ENCODE peak calls at places on chromosomes 4 and X, in four cellular contexts. One of them, this sample, is unnamed.

GRCh38 chrX:153866302-153867019 is 19.5 kb downstream of the L1CAM start:
- DNase-seq in GM12878: no peak
- DNase-seq in HepG2: no peak
- DNase-seq in A549: no peak
- DNase-seq in this sample: no peak

GRCh38 chr4:94271248-94271647 is 63.6 kb downstream of the SMARCAD1 start:
- DNase-seq in GM12878: no peak
- DNase-seq in HepG2: no peak
- DNase-seq in A549: no peak
- DNase-seq in this sample: no peak

GRCh38 chrX:77788050-77788449 is 2.0 kb upstream of the ATRX start:
- DNase-seq in GM12878: no peak
- DNase-seq in A549: peak; percentile 88
- DNase-seq in HepG2: peak; percentile 86
- DNase-seq in this sample: no peak

GRCh38 chr4:84583871-84584373 is 995 bp downstream of the CDS1 start:
- DNase-seq in HepG2: no peak
- DNase-seq in A549: no peak
- DNase-seq in GM12878: no peak
- DNase-seq in this sample: no peak

GRCh38 chr4:158016511-158016910 is 156.3 kb downstream of the GASK1B start:
- DNase-seq in GM12878: no peak
- DNase-seq in A549: no peak
- DNase-seq in HepG2: no peak
- DNase-seq in this sample: no peak

GRCh38 chr4:151092488-151092887 is 6.9 kb upstream of the RPS3A start:
- DNase-seq in GM12878: no peak
- DNase-seq in A549: no peak
- DNase-seq in HepG2: no peak
- DNase-seq in this sample: no peak

GRCh38 chr4:67332627-67333026 is 212.7 kb downstream of the CENPC start:
- DNase-seq in HepG2: peak; percentile 16
- DNase-seq in GM12878: no peak
- DNase-seq in A549: peak; percentile 20
- DNase-seq in this sample: peak; percentile 27

GRCh38 chr4:165716472-165716871 is 156.6 kb upstream of the TLL1 start:
- DNase-seq in HepG2: no peak
- DNase-seq in GM12878: no peak
- DNase-seq in A549: no peak
- DNase-seq in this sample: no peak

GRCh38 chr4:6313216-6313615 is 43.6 kb downstream of the WFS1 start:
- DNase-seq in GM12878: no peak
- DNase-seq in A549: no peak
- DNase-seq in HepG2: no peak
- DNase-seq in this sample: no peak

GRCh38 chr4:6727081-6727942 is 11.3 kb downstream of the BLOC1S4 start:
- DNase-seq in HepG2: no peak
- DNase-seq in A549: no peak
- DNase-seq in GM12878: no peak
- DNase-seq in this sample: peak; percentile 45

GRCh38 chrX:153903991-153904957 is at the start of gene AVPR2:
- DNase-seq in A549: no peak
- DNase-seq in GM12878: no peak
- DNase-seq in HepG2: no peak
- DNase-seq in this sample: peak; percentile 33

GRCh38 chr4:176635372-176636261 is 157.1 kb downstream of the VEGFC start:
- DNase-seq in A549: peak; percentile 97
- DNase-seq in GM12878: no peak
- DNase-seq in HepG2: no peak
- DNase-seq in this sample: no peak

GRCh38 chr4:119898211-119898610 is 168.4 kb downstream of the MAD2L1 start:
- DNase-seq in HepG2: no peak
- DNase-seq in A549: no peak
- DNase-seq in GM12878: no peak
- DNase-seq in this sample: no peak

GRCh38 chr4:2792711-2793577 is at the start of gene SH3BP2:
- DNase-seq in HepG2: peak; percentile 63
- DNase-seq in A549: peak; percentile 56
- DNase-seq in GM12878: no peak
- DNase-seq in this sample: peak; percentile 97

GRCh38 chrX:131821945-131822622 is 201.0 kb upstream of the STK26 start:
- DNase-seq in GM12878: peak; percentile 85
- DNase-seq in A549: peak; percentile 18
- DNase-seq in HepG2: no peak
- DNase-seq in this sample: no peak

GRCh38 chr4:39587881-39588280 is 50.8 kb downstream of the SMIM14 start:
- DNase-seq in HepG2: no peak
- DNase-seq in A549: no peak
- DNase-seq in GM12878: no peak
- DNase-seq in this sample: no peak

GRCh38 chr4:25234390-25235367 is 846 bp downstream of the PI4K2B start:
- DNase-seq in GM12878: peak; percentile 78
- DNase-seq in HepG2: peak; percentile 89
- DNase-seq in A549: peak; percentile 75
- DNase-seq in this sample: peak; percentile 64

GRCh38 chr4:150224896-150225591 is 146.8 kb downstream of the DCLK2 start:
- DNase-seq in GM12878: no peak
- DNase-seq in A549: peak; percentile 88
- DNase-seq in HepG2: no peak
- DNase-seq in this sample: no peak

DNA sequence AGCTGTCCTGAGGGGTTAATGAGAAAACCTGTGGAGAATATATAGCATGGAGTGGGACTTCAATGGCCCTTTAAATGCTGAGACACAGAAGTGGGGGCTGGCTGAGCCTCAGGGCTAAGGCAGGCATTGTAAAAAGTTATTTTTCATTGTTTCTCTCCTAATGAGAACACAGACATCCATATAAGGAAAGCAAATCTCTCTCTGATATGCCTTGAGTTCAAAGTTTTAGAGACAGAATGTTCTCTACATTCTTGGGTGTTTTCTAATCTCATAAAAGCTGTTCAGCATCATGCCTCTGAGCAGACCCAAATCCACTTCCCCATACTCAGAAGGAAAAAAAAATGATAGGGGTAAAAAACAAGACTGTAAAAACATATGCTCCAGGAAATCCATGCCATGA is 16.8 kb upstream of the RAB40A start:
- DNase-seq in HepG2: no peak
- DNase-seq in A549: no peak
- DNase-seq in GM12878: no peak
- DNase-seq in this sample: no peak
- TF ChIP-seq JUNB in HepG2: no peak
- TF ChIP-seq JUNB in A549: no peak
- TF ChIP-seq JUNB in GM12878: no peak
- TF ChIP-seq JUNB in this sample: no peak

GRCh38 chr4:106062452-106062875 is 167.2 kb downstream of the NPNT start:
- DNase-seq in GM12878: no peak
- DNase-seq in A549: peak; percentile 19
- DNase-seq in HepG2: peak; percentile 80
- DNase-seq in this sample: peak; percentile 11
- TF ChIP-seq BHLHE40 in GM12878: no peak
- TF ChIP-seq BHLHE40 in A549: no peak
- TF ChIP-seq BHLHE40 in HepG2: no peak
- TF ChIP-seq BHLHE40 in this sample: no peak

GRCh38 chr4:86935833-86936721 is 1.3 kb downstream of the AFF1 start:
- DNase-seq in GM12878: peak; percentile 88
- DNase-seq in A549: peak; percentile 82
- DNase-seq in HepG2: peak; percentile 62
- DNase-seq in this sample: peak; percentile 89
- TF ChIP-seq JUNB in GM12878: peak; percentile 3
- TF ChIP-seq JUNB in A549: no peak
- TF ChIP-seq JUNB in HepG2: no peak
- TF ChIP-seq JUNB in this sample: no peak

GRCh38 chr4:179698321-179698720 is 2256.1 kb upstream of the AGA start:
- DNase-seq in GM12878: no peak
- DNase-seq in A549: no peak
- DNase-seq in HepG2: no peak
- DNase-seq in this sample: no peak
- TF ChIP-seq BHLHE40 in GM12878: no peak
- TF ChIP-seq BHLHE40 in A549: no peak
- TF ChIP-seq BHLHE40 in HepG2: no peak
- TF ChIP-seq BHLHE40 in this sample: no peak